ENCODE peak calls at places on chromosomes 1 and 21, in five cellular contexts. One of them, this sample, is unnamed.

GRCh38 chr1:1680031-1680911 is 12.3 kb downstream of the SLC35E2B start:
- DNase-seq in uterus: no peak
- DNase-seq in suprapubic skin: peak; percentile 63
- DNase-seq in lung: no peak
- DNase-seq in HuH-7.5: no peak
- DNase-seq in this sample: no peak

GRCh38 chr1:54309631-54310366 is 96.4 kb downstream of the SSBP3 start:
- DNase-seq in uterus: no peak
- DNase-seq in suprapubic skin: no peak
- DNase-seq in lung: no peak
- DNase-seq in HuH-7.5: no peak
- DNase-seq in this sample: peak; percentile 68

GRCh38 chr1:192521734-192522133 is 53.8 kb upstream of the RGS1 start:
- DNase-seq in lung: no peak
- DNase-seq in suprapubic skin: no peak
- DNase-seq in HuH-7.5: no peak
- DNase-seq in uterus: no peak
- DNase-seq in this sample: no peak

GRCh38 chr1:247330548-247331171 is 1.0 kb downstream of the ZNF496 start:
- DNase-seq in suprapubic skin: no peak
- DNase-seq in lung: no peak
- DNase-seq in uterus: no peak
- DNase-seq in HuH-7.5: no peak
- DNase-seq in this sample: no peak

GRCh38 chr1:47416319-47417128 is 439 bp downstream of the FOXE3 start:
- DNase-seq in uterus: no peak
- DNase-seq in suprapubic skin: no peak
- DNase-seq in HuH-7.5: peak; percentile 46
- DNase-seq in lung: no peak
- DNase-seq in this sample: no peak

GRCh38 chr1:181676269-181676668 is 193.0 kb downstream of the CACNA1E start:
- DNase-seq in HuH-7.5: no peak
- DNase-seq in lung: no peak
- DNase-seq in suprapubic skin: no peak
- DNase-seq in uterus: no peak
- DNase-seq in this sample: no peak

GRCh38 chr1:2236695-2237677 is 8.9 kb downstream of the SKI start:
- DNase-seq in HuH-7.5: no peak
- DNase-seq in suprapubic skin: no peak
- DNase-seq in lung: no peak
- DNase-seq in uterus: no peak
- DNase-seq in this sample: peak; percentile 16

GRCh38 chr21:42666023-42666747 is 12.8 kb downstream of the PDE9A start:
- DNase-seq in HuH-7.5: no peak
- DNase-seq in uterus: no peak
- DNase-seq in lung: no peak
- DNase-seq in suprapubic skin: no peak
- DNase-seq in this sample: no peak

GRCh38 chr1:23273450-23274133 is 56.3 kb upstream of the HTR1D start:
- DNase-seq in lung: no peak
- DNase-seq in HuH-7.5: no peak
- DNase-seq in uterus: no peak
- DNase-seq in suprapubic skin: no peak
- DNase-seq in this sample: no peak

GRCh38 chr1:6832789-6833188 is 47.5 kb downstream of the CAMTA1 start:
- DNase-seq in HuH-7.5: no peak
- DNase-seq in lung: no peak
- DNase-seq in suprapubic skin: no peak
- DNase-seq in uterus: no peak
- DNase-seq in this sample: no peak

GRCh38 chr21:29184047-29184446 is 53.6 kb downstream of the MAP3K7CL start:
- DNase-seq in HuH-7.5: no peak
- DNase-seq in lung: no peak
- DNase-seq in uterus: no peak
- DNase-seq in suprapubic skin: no peak
- DNase-seq in this sample: no peak

GRCh38 chr1:32828341-32828740 is 10.9 kb downstream of the S100PBP start:
- DNase-seq in uterus: no peak
- DNase-seq in lung: no peak
- DNase-seq in HuH-7.5: no peak
- DNase-seq in suprapubic skin: no peak
- DNase-seq in this sample: no peak

GRCh38 chr1:185284106-185284505 is 32.9 kb downstream of the IVNS1ABP start:
- DNase-seq in HuH-7.5: no peak
- DNase-seq in uterus: no peak
- DNase-seq in suprapubic skin: no peak
- DNase-seq in lung: no peak
- DNase-seq in this sample: no peak

GRCh38 chr1:89974701-89975470 is 20.0 kb upstream of the ZNF326 start:
- DNase-seq in suprapubic skin: no peak
- DNase-seq in lung: no peak
- DNase-seq in uterus: no peak
- DNase-seq in HuH-7.5: no peak
- DNase-seq in this sample: no peak

GRCh38 chr1:110312188-110313121 is 26.7 kb upstream of the RBM15 start:
- DNase-seq in HuH-7.5: peak; percentile 34
- DNase-seq in uterus: peak; percentile 77
- DNase-seq in lung: peak; percentile 80
- DNase-seq in suprapubic skin: peak; percentile 85
- DNase-seq in this sample: peak; percentile 78

GRCh38 chr1:15411593-15412487 is 2.2 kb downstream of the EFHD2 start:
- DNase-seq in uterus: no peak
- DNase-seq in HuH-7.5: no peak
- DNase-seq in lung: peak; percentile 71
- DNase-seq in suprapubic skin: no peak
- DNase-seq in this sample: no peak

GRCh38 chr1:59805564-59805963 is 9.2 kb upstream of the HOOK1 start:
- DNase-seq in lung: no peak
- DNase-seq in uterus: no peak
- DNase-seq in suprapubic skin: no peak
- DNase-seq in HuH-7.5: no peak
- DNase-seq in this sample: no peak

GRCh38 chr1:111736548-111737215 is 2.5 kb downstream of the INKA2 start:
- DNase-seq in HuH-7.5: no peak
- DNase-seq in uterus: no peak
- DNase-seq in lung: no peak
- DNase-seq in suprapubic skin: no peak
- DNase-seq in this sample: peak; percentile 74

GRCh38 chr1:201399352-201400126 is 415 bp upstream of the LAD1 start:
- DNase-seq in suprapubic skin: no peak
- DNase-seq in lung: peak; percentile 52
- DNase-seq in HuH-7.5: no peak
- DNase-seq in uterus: no peak
- DNase-seq in this sample: no peak

GRCh38 chr21:45262616-45263015 is 25.1 kb downstream of the POFUT2 start:
- DNase-seq in HuH-7.5: no peak
- DNase-seq in lung: no peak
- DNase-seq in suprapubic skin: peak; percentile 81
- DNase-seq in uterus: no peak
- DNase-seq in this sample: no peak

GRCh38 chr21:32021319-32022027 is 148.7 kb downstream of the HUNK start:
- DNase-seq in lung: no peak
- DNase-seq in suprapubic skin: no peak
- DNase-seq in HuH-7.5: no peak
- DNase-seq in uterus: peak; percentile 31
- DNase-seq in this sample: peak; percentile 24

GRCh38 chr1:206709322-206709721 is 24.6 kb downstream of the MAPKAPK2 start:
- DNase-seq in suprapubic skin: no peak
- DNase-seq in HuH-7.5: no peak
- DNase-seq in uterus: no peak
- DNase-seq in lung: no peak
- DNase-seq in this sample: no peak

GRCh38 chr1:200302192-200302892 is 107.5 kb downstream of the ZNF281 start:
- DNase-seq in lung: peak; percentile 32
- DNase-seq in uterus: no peak
- DNase-seq in HuH-7.5: peak; percentile 23
- DNase-seq in suprapubic skin: no peak
- DNase-seq in this sample: no peak

This sample was measured in psoas muscle.